ENCODE peak calls at places on chromosomes 6 and 20, in four cellular contexts. C is mammary epithelial cell, R is naive B cell, W is GM12865. O is an unnamed sample.

GRCh38 chr20:37534401-37535157 is 6.9 kb upstream of the BLCAP start:
- DNase-seq in C (peak), R (peak), W (peak), O (peak)

GRCh38 chr6:47440722-47441121 is 36.9 kb upstream of the CD2AP start:
- DNase-seq in C (peak), R (peak), W (peak), O (no peak)

GRCh38 chr6:158548418-158549161 is 11.3 kb upstream of the TMEM181 start:
- DNase-seq in C (no peak), R (no peak), W (no peak), O (no peak)

GRCh38 chr20:9660236-9660868 is 146.0 kb downstream of the LAMP5 start:
- DNase-seq in C (peak), R (no peak), W (peak), O (peak)

GRCh38 chr20:50215101-50215500 is 24.5 kb downstream of the CEBPB start:
- DNase-seq in C (no peak), R (no peak), W (no peak), O (no peak)

GRCh38 chr20:49641683-49642649 is 71.7 kb downstream of the B4GALT5 start:
- DNase-seq in C (peak), R (no peak), W (no peak), O (peak)

GRCh38 chr6:87431263-87431662 is 23.5 kb downstream of the CFAP206 start:
- DNase-seq in C (peak), R (no peak), W (no peak), O (no peak)

GRCh38 chr20:17438436-17439039 is 92.6 kb downstream of the BFSP1 start:
- DNase-seq in C (no peak), R (no peak), W (no peak), O (no peak)

GRCh38 chr6:7195330-7196018 is 87.7 kb downstream of the RREB1 start:
- DNase-seq in C (no peak), R (no peak), W (no peak), O (no peak)

GRCh38 chr6:53041356-53041755 is 23.8 kb upstream of the FBXO9 start:
- DNase-seq in C (no peak), R (no peak), W (no peak), O (no peak)

GRCh38 chr20:62116558-62117361 is 5.5 kb upstream of the LSM14B start:
- DNase-seq in C (no peak), R (no peak), W (no peak), O (no peak)

GRCh38 chr6:74447013-74447412 is 751.0 kb downstream of the CD109 start:
- DNase-seq in C (no peak), R (no peak), W (peak), O (no peak)

GRCh38 chr20:47356526-47357295 is at the start of gene ZMYND8:
- DNase-seq in C (peak), R (peak), W (peak), O (peak)

GRCh38 chr6:132780770-132781371 is 17.6 kb downstream of the SLC18B1 start:
- DNase-seq in C (peak), R (no peak), W (peak), O (no peak)

GRCh38 chr6:85005494-85005893 is 241.1 kb upstream of the TBX18 start:
- DNase-seq in C (no peak), R (no peak), W (no peak), O (no peak)

GRCh38 chr6:143397229-143398222 is 53.0 kb downstream of the ADAT2 start:
- DNase-seq in C (peak), R (no peak), W (no peak), O (peak)

GRCh38 chr6:5878792-5879191 is 127.9 kb downstream of the NRN1 start:
- DNase-seq in C (no peak), R (no peak), W (peak), O (no peak)

GRCh38 chr6:43009124-43009523 is 4.6 kb downstream of the MEA1 start:
- DNase-seq in C (no peak), R (no peak), W (peak), O (peak)

GRCh38 chr6:151805286-151805840 is 2.1 kb upstream of the ESR1 start:
- DNase-seq in C (no peak), R (no peak), W (no peak), O (peak)

GRCh38 chr6:71886184-71887005 is at the start of gene RIMS1:
- DNase-seq in C (no peak), R (peak), W (peak), O (peak)

GRCh38 chr6:81759782-81760181 is 7.3 kb upstream of the TENT5A start:
- DNase-seq in C (peak), R (no peak), W (peak), O (no peak)

GRCh38 chr20:47669927-47670890 is 115.1 kb downstream of the SULF2 start:
- DNase-seq in C (no peak), R (no peak), W (no peak), O (no peak)

GRCh38 chr6:85747654-85748053 is 105.0 kb upstream of the SYNCRIP start:
- DNase-seq in C (no peak), R (no peak), W (no peak), O (no peak)

O was measured in nephron progenitor cell.